ENCODE peak calls at places on chromosomes 4 and X, in eight cellular contexts. One of them, this sample, is unnamed. For H3K36me3, the result is how much of the 10 kb centered on the place peaks cover.

GRCh38 chr4:165393704-165394103 is 14.9 kb downstream of the CPE start:
- DNase-seq in suprapubic skin: no peak
- DNase-seq in hepatocyte: no peak
- DNase-seq in GM12878: no peak
- DNase-seq in lower lobe of right lung: no peak
- DNase-seq in brain microvascular endothelial cell: no peak
- DNase-seq in OCI-LY7: no peak
- DNase-seq in tibial nerve: no peak
- DNase-seq in this sample: no peak

GRCh38 chr4:80276922-80277321 is 10.5 kb downstream of the FGF5 start:
- DNase-seq in suprapubic skin: no peak
- DNase-seq in hepatocyte: no peak
- DNase-seq in GM12878: no peak
- DNase-seq in lower lobe of right lung: no peak
- DNase-seq in brain microvascular endothelial cell: no peak
- DNase-seq in OCI-LY7: no peak
- DNase-seq in tibial nerve: no peak
- DNase-seq in this sample: no peak

GRCh38 chr4:26176621-26177121 is 144.1 kb upstream of the RBPJ start:
- DNase-seq in suprapubic skin: no peak
- DNase-seq in hepatocyte: peak
- DNase-seq in GM12878: no peak
- DNase-seq in lower lobe of right lung: no peak
- DNase-seq in brain microvascular endothelial cell: peak
- DNase-seq in OCI-LY7: no peak
- DNase-seq in tibial nerve: no peak
- DNase-seq in this sample: peak

GRCh38 chrX:124725467-124725866 is 379.1 kb downstream of the SH2D1A start:
- DNase-seq in suprapubic skin: no peak
- DNase-seq in hepatocyte: no peak
- DNase-seq in GM12878: no peak
- DNase-seq in lower lobe of right lung: no peak
- DNase-seq in brain microvascular endothelial cell: no peak
- DNase-seq in OCI-LY7: no peak
- DNase-seq in tibial nerve: no peak
- DNase-seq in this sample: no peak

GRCh38 chr4:12966741-12967140 is 517.4 kb downstream of the RAB28 start:
- DNase-seq in suprapubic skin: no peak
- DNase-seq in hepatocyte: no peak
- DNase-seq in GM12878: no peak
- DNase-seq in lower lobe of right lung: no peak
- DNase-seq in brain microvascular endothelial cell: no peak
- DNase-seq in OCI-LY7: no peak
- DNase-seq in tibial nerve: no peak
- DNase-seq in this sample: no peak

GRCh38 chr4:104868942-104869341 is 277.7 kb upstream of the TET2 start:
- DNase-seq in suprapubic skin: no peak
- DNase-seq in hepatocyte: no peak
- DNase-seq in GM12878: peak
- DNase-seq in lower lobe of right lung: no peak
- DNase-seq in brain microvascular endothelial cell: no peak
- DNase-seq in OCI-LY7: no peak
- DNase-seq in tibial nerve: no peak
- DNase-seq in this sample: no peak

GRCh38 chr4:18961879-18962278 is 940.3 kb upstream of the LCORL start:
- DNase-seq in suprapubic skin: no peak
- DNase-seq in hepatocyte: no peak
- DNase-seq in GM12878: no peak
- DNase-seq in lower lobe of right lung: no peak
- DNase-seq in brain microvascular endothelial cell: no peak
- DNase-seq in OCI-LY7: no peak
- DNase-seq in tibial nerve: no peak
- DNase-seq in this sample: no peak

GRCh38 chr4:71113294-71113693 is 119.8 kb downstream of the DCK start:
- DNase-seq in suprapubic skin: no peak
- DNase-seq in hepatocyte: peak
- DNase-seq in GM12878: no peak
- DNase-seq in lower lobe of right lung: no peak
- DNase-seq in brain microvascular endothelial cell: no peak
- DNase-seq in OCI-LY7: peak
- DNase-seq in tibial nerve: no peak
- DNase-seq in this sample: no peak

GRCh38 chrX:71634366-71634765 is 16.1 kb upstream of the CXCR3 start:
- DNase-seq in suprapubic skin: no peak
- DNase-seq in hepatocyte: no peak
- DNase-seq in GM12878: no peak
- DNase-seq in lower lobe of right lung: no peak
- DNase-seq in brain microvascular endothelial cell: no peak
- DNase-seq in OCI-LY7: no peak
- DNase-seq in tibial nerve: no peak
- DNase-seq in this sample: no peak

GRCh38 chr4:141921293-141921692 is 284.9 kb downstream of the IL15 start:
- DNase-seq in suprapubic skin: no peak
- DNase-seq in hepatocyte: no peak
- DNase-seq in GM12878: no peak
- DNase-seq in lower lobe of right lung: no peak
- DNase-seq in brain microvascular endothelial cell: no peak
- DNase-seq in OCI-LY7: no peak
- DNase-seq in tibial nerve: no peak
- DNase-seq in this sample: no peak

GRCh38 chr4:142883433-142883832 is 37.3 kb upstream of the INPP4B start:
- DNase-seq in suprapubic skin: no peak
- DNase-seq in hepatocyte: peak
- DNase-seq in GM12878: no peak
- DNase-seq in lower lobe of right lung: no peak
- DNase-seq in brain microvascular endothelial cell: no peak
- DNase-seq in OCI-LY7: peak
- DNase-seq in tibial nerve: no peak
- DNase-seq in this sample: no peak

GRCh38 chr4:127210877-127211276 is 421.9 kb upstream of the INTU start:
- DNase-seq in suprapubic skin: no peak
- DNase-seq in hepatocyte: no peak
- DNase-seq in GM12878: no peak
- DNase-seq in lower lobe of right lung: no peak
- DNase-seq in brain microvascular endothelial cell: no peak
- DNase-seq in OCI-LY7: no peak
- DNase-seq in tibial nerve: no peak
- DNase-seq in this sample: no peak

GRCh38 chr4:33696586-33696985 is 2547.7 kb downstream of the ARAP2 start:
- DNase-seq in suprapubic skin: no peak
- DNase-seq in hepatocyte: no peak
- DNase-seq in GM12878: no peak
- DNase-seq in lower lobe of right lung: no peak
- DNase-seq in brain microvascular endothelial cell: no peak
- DNase-seq in OCI-LY7: no peak
- DNase-seq in tibial nerve: no peak
- DNase-seq in this sample: no peak

GRCh38 chr4:90318208-90318607 is 191.0 kb downstream of the CCSER1 start:
- DNase-seq in suprapubic skin: no peak
- DNase-seq in hepatocyte: peak
- DNase-seq in GM12878: no peak
- DNase-seq in lower lobe of right lung: no peak
- DNase-seq in brain microvascular endothelial cell: peak
- DNase-seq in OCI-LY7: no peak
- DNase-seq in tibial nerve: no peak
- DNase-seq in this sample: no peak

GRCh38 chr4:5478116-5478515 is 230.2 kb downstream of the EVC2 start:
- DNase-seq in suprapubic skin: no peak
- DNase-seq in hepatocyte: no peak
- DNase-seq in GM12878: no peak
- DNase-seq in lower lobe of right lung: no peak
- DNase-seq in brain microvascular endothelial cell: no peak
- DNase-seq in OCI-LY7: no peak
- DNase-seq in tibial nerve: no peak
- DNase-seq in this sample: no peak

GRCh38 chr4:139654516-139654915 is 11.1 kb upstream of the MGST2 start:
- DNase-seq in suprapubic skin: no peak
- DNase-seq in hepatocyte: no peak
- DNase-seq in GM12878: no peak
- DNase-seq in lower lobe of right lung: no peak
- DNase-seq in brain microvascular endothelial cell: no peak
- DNase-seq in OCI-LY7: no peak
- DNase-seq in tibial nerve: no peak
- DNase-seq in this sample: no peak

GRCh38 chr4:139656614-139657486 is 8.8 kb upstream of the MGST2 start:
- DNase-seq in suprapubic skin: no peak
- DNase-seq in hepatocyte: peak
- DNase-seq in GM12878: no peak
- DNase-seq in lower lobe of right lung: peak
- DNase-seq in brain microvascular endothelial cell: peak
- DNase-seq in OCI-LY7: peak
- DNase-seq in tibial nerve: no peak
- DNase-seq in this sample: no peak

GRCh38 chr4:139658185-139658584 is 7.4 kb upstream of the MGST2 start:
- DNase-seq in suprapubic skin: no peak
- DNase-seq in hepatocyte: no peak
- DNase-seq in GM12878: no peak
- DNase-seq in lower lobe of right lung: no peak
- DNase-seq in brain microvascular endothelial cell: no peak
- DNase-seq in OCI-LY7: no peak
- DNase-seq in tibial nerve: no peak
- DNase-seq in this sample: no peak

GRCh38 chr4:139651282-139652194 is 14.1 kb upstream of the MGST2 start:
- DNase-seq in suprapubic skin: peak
- DNase-seq in hepatocyte: peak
- DNase-seq in GM12878: no peak
- DNase-seq in lower lobe of right lung: peak
- DNase-seq in brain microvascular endothelial cell: peak
- DNase-seq in OCI-LY7: peak
- DNase-seq in tibial nerve: peak
- DNase-seq in this sample: no peak

GRCh38 chr4:139655116-139655515 is 10.5 kb upstream of the MGST2 start:
- DNase-seq in suprapubic skin: no peak
- DNase-seq in hepatocyte: peak
- DNase-seq in GM12878: no peak
- DNase-seq in lower lobe of right lung: no peak
- DNase-seq in brain microvascular endothelial cell: peak
- DNase-seq in OCI-LY7: peak
- DNase-seq in tibial nerve: no peak
- DNase-seq in this sample: no peak
- TF ChIP-seq CTCF in suprapubic skin: peak
- TF ChIP-seq CTCF in hepatocyte: peak
- TF ChIP-seq CTCF in GM12878: peak
- TF ChIP-seq CTCF in lower lobe of right lung: peak
- TF ChIP-seq CTCF in brain microvascular endothelial cell: peak
- TF ChIP-seq CTCF in OCI-LY7: peak
- TF ChIP-seq CTCF in tibial nerve: no peak
- TF ChIP-seq CTCF in this sample: peak

DNA sequence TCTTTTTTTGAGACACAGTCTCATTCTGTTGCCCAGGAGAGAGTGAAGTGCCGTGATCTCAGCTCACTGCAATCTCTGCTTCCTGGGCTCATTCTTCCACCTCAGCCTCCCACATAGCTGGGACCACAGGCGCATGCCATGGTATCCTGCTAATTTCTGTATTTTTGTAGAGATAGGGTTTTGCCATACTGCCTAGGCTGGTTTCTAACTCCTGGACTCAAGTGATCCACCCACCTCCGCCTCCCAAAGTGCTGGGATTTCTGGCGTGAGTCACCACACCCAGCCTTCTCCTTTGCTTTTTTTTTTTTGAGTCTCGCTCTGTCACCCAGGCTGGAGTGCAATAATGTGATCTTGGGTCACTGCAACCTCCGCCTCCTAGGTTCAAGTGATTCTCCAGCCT is 94.1 kb downstream of the PDS5A start:
- DNase-seq in suprapubic skin: no peak
- DNase-seq in hepatocyte: no peak
- DNase-seq in GM12878: no peak
- DNase-seq in lower lobe of right lung: no peak
- DNase-seq in brain microvascular endothelial cell: peak
- DNase-seq in OCI-LY7: no peak
- DNase-seq in tibial nerve: no peak
- DNase-seq in this sample: no peak
- H3K36me3 ChIP-seq in suprapubic skin: under half
- H3K36me3 ChIP-seq in hepatocyte: under half
- H3K36me3 ChIP-seq in GM12878: under half
- H3K36me3 ChIP-seq in lower lobe of right lung: half or more
- H3K36me3 ChIP-seq in brain microvascular endothelial cell: under half
- H3K36me3 ChIP-seq in OCI-LY7: half or more
- H3K36me3 ChIP-seq in tibial nerve: under half
- H3K36me3 ChIP-seq in this sample: under half

GRCh38 chr4:145888393-145888792 is 50.2 kb downstream of the ZNF827 start:
- DNase-seq in suprapubic skin: no peak
- DNase-seq in hepatocyte: no peak
- DNase-seq in GM12878: no peak
- DNase-seq in lower lobe of right lung: no peak
- DNase-seq in brain microvascular endothelial cell: no peak
- DNase-seq in OCI-LY7: peak
- DNase-seq in tibial nerve: no peak
- DNase-seq in this sample: no peak

GRCh38 chr4:145890689-145891088 is 47.9 kb downstream of the ZNF827 start:
- DNase-seq in suprapubic skin: no peak
- DNase-seq in hepatocyte: no peak
- DNase-seq in GM12878: no peak
- DNase-seq in lower lobe of right lung: no peak
- DNase-seq in brain microvascular endothelial cell: no peak
- DNase-seq in OCI-LY7: no peak
- DNase-seq in tibial nerve: no peak
- DNase-seq in this sample: no peak

GRCh38 chr4:145887241-145887964 is 51.2 kb downstream of the ZNF827 start:
- DNase-seq in suprapubic skin: no peak
- DNase-seq in hepatocyte: no peak
- DNase-seq in GM12878: no peak
- DNase-seq in lower lobe of right lung: no peak
- DNase-seq in brain microvascular endothelial cell: peak
- DNase-seq in OCI-LY7: peak
- DNase-seq in tibial nerve: no peak
- DNase-seq in this sample: no peak

GRCh38 chr4:145895056-145895455 is 43.6 kb downstream of the ZNF827 start:
- DNase-seq in suprapubic skin: no peak
- DNase-seq in hepatocyte: no peak
- DNase-seq in GM12878: no peak
- DNase-seq in lower lobe of right lung: no peak
- DNase-seq in brain microvascular endothelial cell: no peak
- DNase-seq in OCI-LY7: no peak
- DNase-seq in tibial nerve: no peak
- DNase-seq in this sample: no peak

DNA sequence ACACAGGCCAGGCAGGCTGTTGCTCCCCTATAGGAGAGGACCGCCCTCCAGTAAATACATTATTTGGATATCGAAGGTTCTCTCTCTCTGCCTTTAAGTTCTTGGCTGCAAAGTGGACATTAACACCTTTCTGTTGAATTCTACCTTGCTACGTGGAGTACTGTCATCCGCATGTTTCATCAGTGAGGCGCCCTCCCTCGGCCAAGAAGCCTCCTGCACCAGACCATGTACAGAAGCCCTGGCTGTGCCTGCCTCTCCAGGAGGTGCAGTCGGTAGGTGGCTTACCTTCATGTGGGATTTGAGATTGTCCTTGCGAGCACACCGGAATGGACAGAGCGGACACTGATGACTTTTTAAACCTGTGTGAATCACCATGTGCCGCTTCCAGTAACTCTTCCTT is 46.7 kb downstream of the ZNF827 start:
- DNase-seq in suprapubic skin: no peak
- DNase-seq in hepatocyte: no peak
- DNase-seq in GM12878: no peak
- DNase-seq in lower lobe of right lung: no peak
- DNase-seq in brain microvascular endothelial cell: no peak
- DNase-seq in OCI-LY7: no peak
- DNase-seq in tibial nerve: no peak
- DNase-seq in this sample: no peak
- TF ChIP-seq CTCF in suprapubic skin: no peak
- TF ChIP-seq CTCF in hepatocyte: no peak
- TF ChIP-seq CTCF in GM12878: no peak
- TF ChIP-seq CTCF in lower lobe of right lung: no peak
- TF ChIP-seq CTCF in brain microvascular endothelial cell: peak
- TF ChIP-seq CTCF in OCI-LY7: no peak
- TF ChIP-seq CTCF in tibial nerve: no peak
- TF ChIP-seq CTCF in this sample: no peak

GRCh38 chr4:3512279-3512678 is 19.9 kb downstream of the LRPAP1 start:
- DNase-seq in suprapubic skin: no peak
- DNase-seq in hepatocyte: no peak
- DNase-seq in GM12878: no peak
- DNase-seq in lower lobe of right lung: no peak
- DNase-seq in brain microvascular endothelial cell: no peak
- DNase-seq in OCI-LY7: no peak
- DNase-seq in tibial nerve: no peak
- DNase-seq in this sample: no peak
- H3K36me3 ChIP-seq in suprapubic skin: half or more
- H3K36me3 ChIP-seq in hepatocyte: under half
- H3K36me3 ChIP-seq in GM12878: under half
- H3K36me3 ChIP-seq in lower lobe of right lung: half or more
- H3K36me3 ChIP-seq in brain microvascular endothelial cell: under half
- H3K36me3 ChIP-seq in OCI-LY7: half or more
- H3K36me3 ChIP-seq in tibial nerve: under half
- H3K36me3 ChIP-seq in this sample: under half